ENCODE peak calls at places on chromosomes 13 and 19, in nine cellular contexts. U is bronchial epithelial cell; M is CD8-positive, alpha-beta T cell; V is Peyer's patch; E is epithelial cell of esophagus; K is fibroblast of mammary gland; O is left lung; H is AG09319; J is cardiac fibroblast. N is an unnamed sample.

GRCh38 chr13:32314271-32314967 is 744 bp downstream of the ZAR1L start:
- DNase-seq in H (no peak), O (peak; percentile 74), K (no peak), J (no peak), E (no peak), U (no peak), M (no peak), V (peak; percentile 55), N (no peak)

GRCh38 chr19:46818812-46819211 is 30.4 kb upstream of the SLC1A5 start:
- DNase-seq in J (peak; percentile 46), U (no peak), E (no peak), H (no peak), K (peak; percentile 53), V (no peak), M (no peak), O (no peak), N (no peak)

GRCh38 chr19:16496613-16496983 is 404 bp downstream of the C19orf44 start:
- DNase-seq in E (peak; percentile 56), U (peak; percentile 43), V (peak; percentile 49), K (peak; percentile 69), H (no peak), M (no peak), J (peak; percentile 55), O (no peak), N (no peak)

GRCh38 chr13:91907398-91907797 is 509.0 kb downstream of the GPC5 start:
- DNase-seq in M (no peak), U (no peak), V (no peak), H (no peak), J (no peak), K (no peak), O (no peak), E (no peak), N (no peak)

GRCh38 chr19:10290876-10291553 is 1.3 kb downstream of the ICAM5 start:
- DNase-seq in J (peak; percentile 56), V (peak; percentile 69), M (peak; percentile 56), E (peak; percentile 59), H (no peak), K (no peak), O (peak; percentile 84), U (peak; percentile 36), N (no peak)

GRCh38 chr19:3682741-3683404 is 17.4 kb downstream of the PIP5K1C start:
- DNase-seq in M (peak; percentile 6), U (no peak), J (peak; percentile 69), O (no peak), K (peak; percentile 78), H (no peak), E (no peak), V (no peak), N (no peak)

GRCh38 chr19:58577581-58578429 is 4.7 kb upstream of the MZF1 start:
- DNase-seq in J (no peak), M (no peak), H (no peak), U (no peak), O (no peak), E (no peak), K (no peak), V (peak; percentile 19), N (no peak)

GRCh38 chr13:40164137-40164536 is 502.3 kb downstream of the FOXO1 start:
- DNase-seq in K (peak; percentile 86), V (no peak), H (no peak), M (no peak), E (peak; percentile 50), U (peak; percentile 65), O (no peak), J (peak; percentile 36), N (no peak)

GRCh38 chr19:39824143-39825092 is 9.5 kb downstream of the DYRK1B start:
- DNase-seq in O (peak; percentile 91), H (peak; percentile 72), V (peak; percentile 85), M (peak; percentile 90), J (peak; percentile 95), U (peak; percentile 92), K (peak; percentile 92), E (peak; percentile 97), N (peak; percentile 76)

GRCh38 chr19:57689750-57690149 is 8.0 kb downstream of the ZNF551 start:
- DNase-seq in M (no peak), J (no peak), V (no peak), U (peak; percentile 91), K (no peak), H (no peak), O (no peak), E (peak; percentile 92), N (no peak)

GRCh38 chr19:50549059-50549926 is 18.9 kb downstream of the LRRC4B start:
- DNase-seq in V (no peak), H (no peak), M (no peak), U (no peak), E (no peak), K (no peak), O (no peak), J (no peak), N (no peak)

GRCh38 chr13:74226791-74227475 is 92.7 kb upstream of the KLF12 start:
- DNase-seq in J (peak; percentile 62), V (no peak), M (no peak), E (no peak), O (no peak), H (no peak), U (no peak), K (peak; percentile 71), N (no peak)

GRCh38 chr13:37666036-37666435 is 67.5 kb upstream of the POSTN start:
- DNase-seq in U (no peak), H (no peak), J (no peak), O (no peak), K (no peak), E (no peak), M (no peak), V (no peak), N (no peak)

GRCh38 chr13:110628477-110628793 is 13.1 kb downstream of the NAXD start:
- DNase-seq in U (no peak), M (no peak), H (no peak), O (no peak), K (peak; percentile 79), J (peak; percentile 45), V (no peak), E (peak; percentile 35), N (no peak)
- TF ChIP-seq CTCF in U (no peak), M (no peak), H (no peak), O (no peak), K (no peak), J (no peak), V (no peak), E (no peak), N (no peak)

DNA sequence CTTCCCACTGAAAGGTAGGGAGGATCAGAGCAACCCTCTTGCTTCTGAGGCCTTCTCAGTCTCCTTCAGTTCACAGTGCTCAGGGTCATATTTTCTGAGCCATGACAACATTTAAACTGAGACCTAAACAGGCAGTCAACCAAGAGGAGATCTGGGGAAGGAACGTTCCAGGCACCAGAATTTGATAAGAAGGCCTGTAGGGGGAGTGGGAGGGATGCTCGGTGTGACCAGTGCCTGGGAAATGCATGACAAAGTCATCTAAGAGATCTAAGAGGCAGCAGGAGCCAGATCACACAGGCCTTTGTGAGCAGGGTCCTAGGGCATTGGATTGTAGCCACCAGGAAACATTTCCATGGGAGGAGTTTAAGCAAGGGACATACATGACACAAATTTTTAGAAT is 71.6 kb downstream of the SHISA2 start:
- DNase-seq in O (no peak), H (no peak), K (no peak), M (no peak), V (no peak), U (no peak), J (peak; percentile 26), E (peak; percentile 30), N (no peak)
- TF ChIP-seq CTCF in O (no peak), H (peak; percentile 10), K (no peak), M (no peak), V (no peak), U (no peak), J (peak; percentile 22), E (peak; percentile 37), N (no peak)

GRCh38 chr19:12763100-12763499 is 11.5 kb downstream of the BEST2 start:
- DNase-seq in U (no peak), J (no peak), O (no peak), M (no peak), H (no peak), E (no peak), V (no peak), K (no peak), N (no peak)

GRCh38 chr19:12767150-12767549 is 8.2 kb downstream of the HOOK2 start:
- DNase-seq in M (no peak), E (no peak), U (no peak), V (no peak), K (no peak), H (no peak), O (no peak), J (no peak), N (no peak)

GRCh38 chr19:12764698-12765097 is 10.7 kb downstream of the HOOK2 start:
- DNase-seq in O (no peak), U (no peak), K (no peak), H (no peak), E (no peak), V (no peak), M (no peak), J (no peak), N (no peak)

GRCh38 chr19:12767666-12768065 is 7.7 kb downstream of the HOOK2 start:
- DNase-seq in H (no peak), V (no peak), E (no peak), O (no peak), K (no peak), U (no peak), M (no peak), J (no peak), N (no peak)

DNA sequence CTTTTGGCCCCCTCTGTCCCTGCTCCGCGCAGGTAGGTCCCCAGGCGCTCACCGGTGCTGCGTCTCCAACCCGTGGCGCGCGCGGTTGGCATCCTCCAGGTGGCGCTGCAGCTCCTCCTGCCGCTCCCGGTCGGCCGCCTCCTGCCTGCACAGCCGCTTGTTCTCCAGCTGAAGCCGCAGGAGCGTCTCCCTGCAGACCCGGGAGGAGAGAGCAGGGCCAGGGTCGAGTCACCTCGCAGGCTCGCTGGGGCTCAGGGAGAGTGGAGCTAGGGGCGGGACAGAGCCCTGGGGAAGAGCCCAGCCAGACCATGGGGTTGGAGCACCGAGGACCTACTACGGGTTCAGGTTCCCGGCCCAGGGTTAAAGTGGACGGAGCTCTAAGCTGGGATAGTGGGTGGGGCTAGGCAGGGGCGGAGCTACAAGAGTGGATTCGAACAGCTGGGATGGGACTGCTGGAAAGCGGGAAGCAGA is 9.3 kb downstream of the HOOK2 start:
- DNase-seq in J (peak; percentile 75), M (peak; percentile 71), O (peak; percentile 83), U (no peak), E (peak; percentile 76), V (peak; percentile 87), K (peak; percentile 71), H (no peak), N (no peak)
- TF ChIP-seq CTCF in J (peak; percentile 59), M (peak; percentile 56), O (peak; percentile 96), U (peak; percentile 69), E (peak; percentile 52), V (peak; percentile 87), K (peak; percentile 59), H (peak; percentile 83), N (peak; percentile 58)

DNA sequence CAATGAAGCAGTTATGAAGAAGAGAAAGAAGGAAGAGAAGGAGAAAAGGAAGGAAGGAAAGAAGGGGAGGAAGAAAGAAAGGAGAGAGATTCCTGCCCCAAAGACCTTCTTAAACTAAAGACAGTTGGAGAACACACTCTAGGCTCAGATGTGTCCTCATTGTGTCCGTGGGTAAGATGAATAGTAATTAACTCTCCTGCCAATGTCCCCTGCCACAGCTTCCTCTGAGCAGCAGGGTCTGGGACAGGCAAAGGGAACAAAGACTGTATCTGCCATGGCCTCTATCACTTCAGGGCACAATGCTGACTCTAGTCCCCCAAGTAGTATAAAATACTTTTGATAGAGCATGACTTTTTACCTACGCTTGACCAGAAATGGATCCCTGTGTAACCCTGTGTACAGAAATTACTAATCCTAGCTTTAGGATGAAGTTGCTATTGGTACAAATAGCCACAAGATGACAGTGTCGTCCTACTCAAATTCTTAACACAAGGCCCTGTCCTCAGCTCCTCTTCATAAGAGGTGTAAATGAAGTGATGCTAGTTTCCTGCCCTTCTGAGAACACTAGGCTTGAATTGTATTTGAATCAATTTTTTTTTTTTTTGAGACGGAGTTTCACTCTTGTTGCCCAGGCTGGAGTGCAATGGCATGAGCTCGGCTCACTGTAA is 186.2 kb upstream of the GPR12 start:
- DNase-seq in K (peak; percentile 62), H (no peak), O (no peak), M (no peak), U (peak; percentile 59), V (no peak), E (peak; percentile 63), J (peak; percentile 82), N (no peak)
- TF ChIP-seq CTCF in K (peak; percentile 80), H (peak; percentile 76), O (peak; percentile 36), M (peak; percentile 13), U (peak; percentile 68), V (no peak), E (peak; percentile 76), J (peak; percentile 82), N (no peak)

N was measured in omental fat pad.